ENCODE peak calls at places on chromosomes 6 and 20, in nine cellular contexts. I is stimulated activated naive B cell treated with anti-CD40 and anti-IgM and Interleukin-4, amounts not matched to agents 10 μg/mL and 1 μg/mL and 100 μg/mL, for 72 hours; B is activated T-cell treated with anti-CD3 and anti-CD28 coated beads for 1 hour; H is SW480; R is fibroblast of the aortic adventitia; Z is upper lobe of right lung; C is A549; G is HFF-Myc; F is left cardiac atrium. J is an unnamed sample.

GRCh38 chr6:157651731-157652490 is 171.1 kb upstream of the SNX9 start:
- DNase-seq in B (no peak), Z (peak; percentile 47), F (no peak), R (no peak), C (no peak), I (no peak), G (no peak), H (no peak), J (no peak)

GRCh38 chr6:56798163-56798562 is 155.5 kb upstream of the DST start:
- DNase-seq in R (peak; percentile 56), H (no peak), G (peak; percentile 58), F (no peak), C (no peak), B (no peak), Z (no peak), I (no peak), J (peak; percentile 66)

GRCh38 chr6:20197251-20197650 is 15.0 kb downstream of the MBOAT1 start:
- DNase-seq in Z (no peak), I (no peak), R (no peak), B (no peak), F (no peak), G (no peak), H (no peak), C (no peak), J (no peak)

GRCh38 chr6:7175463-7175862 is 67.7 kb downstream of the RREB1 start:
- DNase-seq in I (no peak), B (no peak), C (no peak), Z (no peak), R (peak; percentile 34), F (no peak), G (no peak), H (no peak), J (no peak)

GRCh38 chr6:21402368-21402767 is 191.2 kb upstream of the SOX4 start:
- DNase-seq in H (no peak), F (no peak), I (no peak), R (peak; percentile 67), Z (no peak), G (peak; percentile 36), C (no peak), B (no peak), J (peak; percentile 57)

GRCh38 chr6:17490724-17491123 is 97.3 kb downstream of the CAP2 start:
- DNase-seq in C (no peak), I (no peak), G (no peak), B (no peak), Z (no peak), F (no peak), R (no peak), H (no peak), J (no peak)

GRCh38 chr6:167580512-167580911 is 246.2 kb upstream of the AFDN start:
- DNase-seq in F (no peak), R (no peak), B (no peak), G (no peak), Z (no peak), C (no peak), H (no peak), I (no peak), J (no peak)

GRCh38 chr6:113328886-113329381 is 528.2 kb upstream of the MARCKS start:
- DNase-seq in I (no peak), R (peak; percentile 69), G (no peak), Z (no peak), H (no peak), F (no peak), C (no peak), B (no peak), J (no peak)

GRCh38 chr20:5864873-5865582 is 85.3 kb downstream of the TRMT6 start:
- DNase-seq in H (no peak), F (no peak), R (peak; percentile 41), G (peak; percentile 25), Z (no peak), B (no peak), C (peak; percentile 37), I (no peak), J (peak; percentile 58)

GRCh38 chr6:12595161-12595792 is 121.3 kb upstream of the PHACTR1 start:
- DNase-seq in C (no peak), F (no peak), H (no peak), G (peak; percentile 40), Z (no peak), B (no peak), I (no peak), R (peak; percentile 93), J (peak; percentile 55)

GRCh38 chr6:143232849-143233248 is 172.2 kb downstream of the AIG1 start:
- DNase-seq in B (no peak), Z (no peak), I (peak; percentile 1), H (no peak), R (peak; percentile 31), F (peak; percentile 40), C (peak; percentile 50), G (no peak), J (peak; percentile 63)

GRCh38 chr20:56956536-56956935 is 309.9 kb downstream of the BMP7 start:
- DNase-seq in B (no peak), F (no peak), G (no peak), Z (no peak), H (no peak), C (no peak), R (no peak), I (no peak), J (peak; percentile 13)

GRCh38 chr20:1632228-1632577 is 12.4 kb upstream of the SIRPB1 start:
- DNase-seq in R (no peak), F (no peak), G (no peak), Z (no peak), H (no peak), B (no peak), C (no peak), I (no peak), J (no peak)

GRCh38 chr6:158780963-158781691 is 38.0 kb downstream of the EZR start:
- DNase-seq in B (no peak), R (no peak), G (no peak), F (no peak), H (no peak), I (no peak), Z (peak; percentile 73), C (no peak), J (peak; percentile 88)

GRCh38 chr6:155200012-155200411 is 63.8 kb upstream of the CLDN20 start:
- DNase-seq in H (no peak), F (no peak), I (no peak), R (no peak), C (no peak), B (no peak), G (no peak), Z (no peak), J (no peak)

GRCh38 chr20:54062812-54063280 is 7.5 kb downstream of the BCAS1 start:
- DNase-seq in G (peak; percentile 26), Z (no peak), C (peak; percentile 76), I (peak; percentile 8), R (peak; percentile 65), F (no peak), H (peak; percentile 86), B (no peak), J (peak; percentile 64)

GRCh38 chr6:219641-220198 is 72.6 kb upstream of the DUSP22 start:
- DNase-seq in Z (peak; percentile 83), F (peak; percentile 68), I (no peak), C (no peak), G (no peak), B (no peak), H (no peak), R (peak; percentile 56), J (peak; percentile 79)

GRCh38 chr6:89035252-89036106 is 45.1 kb upstream of the PNRC1 start:
- DNase-seq in G (peak; percentile 59), Z (peak; percentile 78), F (peak; percentile 93), R (peak; percentile 100), I (no peak), B (no peak), H (peak; percentile 50), C (peak; percentile 93), J (peak; percentile 100)

GRCh38 chr20:23820493-23820892 is 6.0 kb downstream of the CST2 start:
- DNase-seq in R (no peak), B (no peak), F (no peak), G (no peak), C (peak; percentile 18), H (no peak), Z (no peak), I (no peak), J (no peak)

GRCh38 chr6:43428874-43429273 is 1.5 kb downstream of the ABCC10 start:
- DNase-seq in G (no peak), B (no peak), I (no peak), C (no peak), Z (no peak), F (no peak), H (no peak), R (peak; percentile 16), J (no peak)

GRCh38 chr20:17734374-17734773 is 34.6 kb downstream of the BANF2 start:
- DNase-seq in B (no peak), R (no peak), I (no peak), F (no peak), G (no peak), C (no peak), Z (no peak), H (no peak), J (no peak)

GRCh38 chr6:113774122-113774835 is 82.9 kb upstream of the MARCKS start:
- DNase-seq in H (no peak), F (no peak), C (peak; percentile 37), B (no peak), Z (no peak), I (no peak), G (no peak), R (peak; percentile 78), J (peak; percentile 24)

GRCh38 chr6:139638179-139638872 is 263.9 kb upstream of the CITED2 start:
- DNase-seq in G (no peak), C (no peak), B (no peak), I (no peak), F (no peak), H (no peak), R (no peak), Z (no peak), J (peak; percentile 4)

GRCh38 chr6:134741193-134741521 is 208.7 kb downstream of the ALDH8A1 start:
- DNase-seq in G (no peak), F (no peak), Z (no peak), C (no peak), B (no peak), R (no peak), H (no peak), I (no peak), J (no peak)

GRCh38 chr6:131972761-131973160 is 21.6 kb upstream of the CCN2 start:
- DNase-seq in Z (no peak), F (no peak), R (peak; percentile 74), B (no peak), H (no peak), C (no peak), I (no peak), G (no peak), J (no peak)

GRCh38 chr6:25341923-25342619 is 62.9 kb downstream of the CARMIL1 start:
- DNase-seq in Z (no peak), F (no peak), G (no peak), H (no peak), B (no peak), R (no peak), I (no peak), C (no peak), J (no peak)

GRCh38 chr6:16776394-16777017 is 15.2 kb upstream of the ATXN1 start:
- DNase-seq in I (no peak), Z (no peak), R (no peak), C (no peak), F (peak; percentile 33), H (no peak), G (no peak), B (no peak), J (no peak)

GRCh38 chr6:97151611-97152010 is 131.4 kb downstream of the MMS22L start:
- DNase-seq in H (no peak), C (no peak), R (no peak), Z (no peak), I (no peak), G (no peak), F (no peak), B (no peak), J (no peak)

GRCh38 chr20:53599039-53599362 is 5.4 kb upstream of the ZNF217 start:
- DNase-seq in I (no peak), Z (no peak), B (no peak), G (no peak), R (no peak), F (no peak), H (no peak), C (no peak), J (no peak)

GRCh38 chr6:7228662-7229375 is 84.2 kb downstream of the SSR1 start:
- DNase-seq in I (no peak), G (no peak), R (no peak), H (no peak), B (no peak), F (no peak), C (no peak), Z (no peak), J (no peak)

GRCh38 chr20:49987015-49987867 is 4.5 kb downstream of the SNAI1 start:
- DNase-seq in H (no peak), R (no peak), I (no peak), F (no peak), G (no peak), Z (no peak), B (no peak), C (no peak), J (no peak)